ENCODE peak calls at places on chromosome 21, in six cellular contexts. M is adipocyte, Y is Right ventricle myocardium superior, G is HEK293T, I is GM12864, Z is GOT3. X is an unnamed sample.

GRCh38 chr21:32120231-32120630 is 158.6 kb downstream of the MIS18A start:
- DNase-seq in I (no peak), G (no peak), Y (no peak), M (no peak), Z (no peak), X (no peak)

GRCh38 chr21:44810829-44811228 is 7.0 kb downstream of the SUMO3 start:
- DNase-seq in I (no peak), M (no peak), Z (no peak), Y (no peak), G (no peak), X (no peak)

GRCh38 chr21:16597768-16598167 is 868.0 kb downstream of the USP25 start:
- DNase-seq in Z (no peak), I (no peak), G (no peak), Y (no peak), M (no peak), X (no peak)

GRCh38 chr21:39666681-39667315 is 54.1 kb downstream of the B3GALT5 start:
- DNase-seq in Y (no peak), Z (no peak), I (no peak), G (no peak), M (no peak), X (no peak)

GRCh38 chr21:16570196-16570595 is 840.4 kb downstream of the USP25 start:
- DNase-seq in M (no peak), I (no peak), G (no peak), Y (no peak), Z (no peak), X (no peak)

GRCh38 chr21:42373181-42373907 is 7.0 kb upstream of the TFF1 start:
- DNase-seq in G (no peak), Y (no peak), Z (no peak), M (no peak), I (no peak), X (peak; percentile 34)

GRCh38 chr21:37849703-37850102 is 66.6 kb downstream of the KCNJ6 start:
- DNase-seq in G (no peak), Y (no peak), M (peak; percentile 59), Z (no peak), I (no peak), X (no peak)

GRCh38 chr21:36873511-36873910 is 93.0 kb downstream of the HLCS start:
- DNase-seq in I (no peak), Z (no peak), G (no peak), Y (no peak), M (no peak), X (no peak)

GRCh38 chr21:42312626-42313104 is 2.5 kb downstream of the TFF3 start:
- DNase-seq in Y (no peak), Z (no peak), G (no peak), I (no peak), M (no peak), X (no peak)

GRCh38 chr21:27813750-27814149 is 846.9 kb upstream of the ADAMTS5 start:
- DNase-seq in I (no peak), M (no peak), G (peak; percentile 16), Y (peak; percentile 49), Z (no peak), X (no peak)

GRCh38 chr21:32574946-32575925 is 10.1 kb downstream of the TCP10L start:
- DNase-seq in G (no peak), Z (no peak), Y (no peak), I (no peak), M (no peak), X (no peak)

GRCh38 chr21:37842163-37842919 is 73.9 kb downstream of the KCNJ6 start:
- DNase-seq in G (no peak), M (no peak), Y (no peak), I (no peak), Z (no peak), X (no peak)

GRCh38 chr21:42352433-42353095 is 1.8 kb upstream of the TFF2 start:
- DNase-seq in Z (no peak), G (no peak), M (no peak), I (no peak), Y (no peak), X (peak; percentile 34)

GRCh38 chr21:27448960-27449359 is 482.1 kb upstream of the ADAMTS5 start:
- DNase-seq in I (no peak), Z (no peak), G (no peak), M (no peak), Y (no peak), X (no peak)

GRCh38 chr21:46144464-46145070 is 10.8 kb downstream of the FTCD start:
- DNase-seq in Z (no peak), M (no peak), I (no peak), G (no peak), Y (peak; percentile 33), X (no peak)

GRCh38 chr21:40271169-40271568 is 403.9 kb downstream of the PCP4 start:
- DNase-seq in Z (no peak), Y (no peak), I (no peak), G (no peak), M (no peak), X (no peak)

GRCh38 chr21:42542196-42542595 is 28.5 kb downstream of the SLC37A1 start:
- DNase-seq in M (no peak), I (no peak), Z (no peak), Y (peak; percentile 20), G (no peak), X (peak; percentile 25)